ENCODE peak calls at places on chromosomes 3 and 15, in nine cellular contexts. R is dermis blood vessel endothelial cell, N is left kidney, L is NCI-H2081 treated with DMSO at 0.1 percent for 48 hours, W is GM13976, Y is kidney tubule cell, D is mucosa of descending colon, K is HL-60, H is glomerular endothelial cell. O is an unnamed sample.

GRCh38 chr3:139537325-139537724 is 2.2 kb downstream of the RBP1 start:
- DNase-seq in R (no peak), N (no peak), L (no peak), W (no peak), Y (peak), D (no peak), K (no peak), H (no peak), O (no peak)

GRCh38 chr3:159458010-159458409 is 530.6 kb upstream of the IL12A start:
- DNase-seq in R (peak), N (no peak), L (no peak), W (no peak), Y (peak), D (no peak), K (no peak), H (no peak), O (peak)

GRCh38 chr3:101036676-101037075 is 43.5 kb upstream of the ABI3BP start:
- DNase-seq in R (no peak), N (no peak), L (no peak), W (no peak), Y (peak), D (no peak), K (no peak), H (no peak), O (no peak)

GRCh38 chr15:38378162-38378560 is 75.8 kb upstream of the FAM98B start:
- DNase-seq in R (peak), N (peak), L (no peak), W (no peak), Y (no peak), D (peak), K (no peak), H (no peak), O (peak)

GRCh38 chr3:26015752-26016151 is 225.9 kb downstream of the OXSM start:
- DNase-seq in R (no peak), N (no peak), L (no peak), W (no peak), Y (no peak), D (no peak), K (no peak), H (no peak), O (no peak)

GRCh38 chr3:105798381-105798934 is 70.4 kb downstream of the CBLB start:
- DNase-seq in R (no peak), N (peak), L (no peak), W (peak), Y (no peak), D (no peak), K (peak), H (no peak), O (no peak)

GRCh38 chr3:18290130-18290529 is 135.0 kb downstream of the SATB1 start:
- DNase-seq in R (no peak), N (no peak), L (no peak), W (no peak), Y (no peak), D (no peak), K (no peak), H (no peak), O (no peak)

GRCh38 chr15:77630956-77631789 is 1.5 kb downstream of the LINGO1 start:
- DNase-seq in R (peak), N (peak), L (no peak), W (no peak), Y (peak), D (no peak), K (no peak), H (no peak), O (peak)

GRCh38 chr3:161310649-161311423 is 60.5 kb downstream of the SPTSSB start:
- DNase-seq in R (no peak), N (no peak), L (no peak), W (peak), Y (no peak), D (peak), K (peak), H (no peak), O (no peak)

GRCh38 chr3:14253022-14253761 is 74.6 kb downstream of the LSM3 start:
- DNase-seq in R (no peak), N (no peak), L (no peak), W (no peak), Y (peak), D (no peak), K (no peak), H (no peak), O (no peak)

GRCh38 chr3:126245811-126246727 is 65.7 kb upstream of the ALDH1L1 start:
- DNase-seq in R (peak), N (peak), L (no peak), W (no peak), Y (peak), D (peak), K (peak), H (no peak), O (peak)

GRCh38 chr3:29255854-29256696 is 24.8 kb upstream of the RBMS3 start:
- DNase-seq in R (no peak), N (peak), L (no peak), W (no peak), Y (peak), D (no peak), K (no peak), H (no peak), O (no peak)

GRCh38 chr3:114627760-114628159 is 333.9 kb downstream of the TIGIT start:
- DNase-seq in R (no peak), N (no peak), L (no peak), W (no peak), Y (no peak), D (no peak), K (no peak), H (no peak), O (no peak)

GRCh38 chr15:66996099-66996498 is 69.3 kb upstream of the SMAD3 start:
- DNase-seq in R (no peak), N (no peak), L (no peak), W (no peak), Y (no peak), D (no peak), K (no peak), H (no peak), O (no peak)

GRCh38 chr3:172087827-172088580 is 48.6 kb downstream of the FNDC3B start:
- DNase-seq in R (peak), N (no peak), L (no peak), W (no peak), Y (peak), D (peak), K (no peak), H (no peak), O (no peak)

GRCh38 chr3:68878322-68878721 is 54.0 kb downstream of the TAFA4 start:
- DNase-seq in R (peak), N (peak), L (no peak), W (no peak), Y (peak), D (no peak), K (no peak), H (no peak), O (peak)

GRCh38 chr15:47429376-47429775 is 287.9 kb upstream of the SEMA6D start:
- DNase-seq in R (no peak), N (no peak), L (no peak), W (no peak), Y (no peak), D (no peak), K (no peak), H (no peak), O (no peak)

GRCh38 chr15:100284701-100285100 is 57.1 kb downstream of the ADAMTS17 start:
- DNase-seq in R (no peak), N (peak), L (no peak), W (no peak), Y (peak), D (peak), K (no peak), H (no peak), O (no peak)

GRCh38 chr3:122921791-122922651 is 105.5 kb downstream of the SEMA5B start:
- DNase-seq in R (peak), N (peak), L (no peak), W (peak), Y (peak), D (no peak), K (peak), H (no peak), O (no peak)

GRCh38 chr3:94179059-94179458 is 116.2 kb downstream of the NSUN3 start:
- DNase-seq in R (no peak), N (no peak), L (no peak), W (no peak), Y (no peak), D (no peak), K (no peak), H (no peak), O (no peak)

GRCh38 chr3:13115991-13116390 is 42.8 kb upstream of the IQSEC1 start:
- DNase-seq in R (no peak), N (no peak), L (no peak), W (no peak), Y (no peak), D (no peak), K (no peak), H (no peak), O (no peak)

GRCh38 chr3:182755308-182756106 is 37.8 kb upstream of the ATP11B start:
- DNase-seq in R (peak), N (no peak), L (no peak), W (no peak), Y (peak), D (no peak), K (no peak), H (no peak), O (peak)

GRCh38 chr3:41169038-41169437 is 30.3 kb upstream of the CTNNB1 start:
- DNase-seq in R (no peak), N (no peak), L (no peak), W (no peak), Y (no peak), D (no peak), K (no peak), H (no peak), O (no peak)

GRCh38 chr3:126982125-126982521 is 792 bp upstream of the PLXNA1 start:
- DNase-seq in R (no peak), N (peak), L (no peak), W (peak), Y (no peak), D (no peak), K (peak), H (no peak), O (no peak)

GRCh38 chr3:136544532-136544931 is 207.6 kb downstream of the STAG1 start:
- DNase-seq in R (no peak), N (no peak), L (no peak), W (no peak), Y (no peak), D (no peak), K (no peak), H (no peak), O (no peak)

GRCh38 chr3:51388286-51389029 is 2.6 kb upstream of the RBM15B start:
- DNase-seq in R (peak), N (peak), L (no peak), W (no peak), Y (peak), D (peak), K (peak), H (no peak), O (no peak)

GRCh38 chr3:111069974-111070751 is 1.5 kb upstream of the NECTIN3 start:
- DNase-seq in R (no peak), N (peak), L (no peak), W (no peak), Y (peak), D (peak), K (no peak), H (no peak), O (no peak)

GRCh38 chr3:127784865-127785710 is 37.2 kb downstream of the MGLL start:
- DNase-seq in R (no peak), N (no peak), L (peak), W (no peak), Y (no peak), D (peak), K (no peak), H (no peak), O (no peak)

GRCh38 chr3:171176244-171176925 is 149.9 kb upstream of the SLC2A2 start:
- DNase-seq in R (no peak), N (no peak), L (no peak), W (no peak), Y (no peak), D (no peak), K (no peak), H (no peak), O (no peak)

GRCh38 chr3:38648659-38649499 is 608 bp downstream of the SCN5A start:
- DNase-seq in R (no peak), N (peak), L (no peak), W (peak), Y (no peak), D (peak), K (no peak), H (no peak), O (peak)